ENCODE peak calls at places on chromosomes 1 and 21, in nine cellular contexts. E, G, W, N, A, I, O, U and K are unnamed samples. For H3K9me3, the result is how much of the 10 kb centered on the place peaks cover.

GRCh38 chr1:34460193-34460592 is 283.5 kb downstream of the C1orf94 start:
- DNase-seq in E (peak), G (peak), W (no peak), N (peak), A (no peak), I (peak), O (peak), U (peak), K (peak)

GRCh38 chr1:119758584-119758983 is 10.1 kb downstream of the HMGCS2 start:
- DNase-seq in E (no peak), G (no peak), W (no peak), N (no peak), A (no peak), I (no peak), O (no peak), U (no peak), K (no peak)

GRCh38 chr1:156160744-156161181 is 7.4 kb downstream of the SEMA4A start:
- DNase-seq in E (peak), G (peak), W (peak), N (peak), A (peak), I (peak), O (peak), U (peak), K (no peak)

GRCh38 chr1:154534263-154534844 is 24.1 kb downstream of the UBE2Q1 start:
- DNase-seq in E (peak), G (peak), W (no peak), N (no peak), A (no peak), I (no peak), O (no peak), U (peak), K (no peak)

GRCh38 chr1:93003981-93004380 is 42.7 kb upstream of the DIPK1A start:
- DNase-seq in E (no peak), G (no peak), W (no peak), N (no peak), A (no peak), I (no peak), O (no peak), U (no peak), K (no peak)

GRCh38 chr1:76494807-76495206 is 372.5 kb upstream of the ST6GALNAC5 start:
- DNase-seq in E (no peak), G (no peak), W (no peak), N (no peak), A (no peak), I (no peak), O (no peak), U (no peak), K (no peak)

GRCh38 chr1:165371588-165372235 is 15.2 kb upstream of the LMX1A start:
- DNase-seq in E (peak), G (no peak), W (no peak), N (no peak), A (no peak), I (no peak), O (no peak), U (no peak), K (no peak)

GRCh38 chr1:231702321-231702720 is 75.7 kb downstream of the DISC1 start:
- DNase-seq in E (peak), G (no peak), W (no peak), N (no peak), A (no peak), I (no peak), O (no peak), U (no peak), K (no peak)

GRCh38 chr21:36854391-36854790 is 112.1 kb downstream of the HLCS start:
- DNase-seq in E (peak), G (peak), W (no peak), N (peak), A (no peak), I (no peak), O (no peak), U (no peak), K (no peak)

GRCh38 chr21:24367936-24368335 is 1239.3 kb downstream of the MRPL39 start:
- DNase-seq in E (no peak), G (no peak), W (no peak), N (no peak), A (no peak), I (no peak), O (no peak), U (no peak), K (no peak)

GRCh38 chr1:157566484-157567300 is 14.4 kb upstream of the FCRL5 start:
- DNase-seq in E (no peak), G (no peak), W (no peak), N (no peak), A (no peak), I (no peak), O (no peak), U (no peak), K (no peak)

GRCh38 chr1:203871114-203871875 is 9.9 kb downstream of the SNRPE start:
- DNase-seq in E (peak), G (peak), W (no peak), N (peak), A (no peak), I (no peak), O (peak), U (peak), K (peak)

GRCh38 chr1:67668660-67669059 is 16.3 kb upstream of the GADD45A start:
- DNase-seq in E (peak), G (no peak), W (no peak), N (no peak), A (no peak), I (no peak), O (no peak), U (no peak), K (no peak)

GRCh38 chr1:26282694-26283019 is 2.8 kb downstream of the SH3BGRL3 start:
- DNase-seq in E (no peak), G (peak), W (no peak), N (no peak), A (no peak), I (no peak), O (peak), U (no peak), K (no peak)

GRCh38 chr21:32770514-32771133 is 931 bp downstream of the PAXBP1 start:
- DNase-seq in E (no peak), G (peak), W (no peak), N (no peak), A (no peak), I (peak), O (no peak), U (no peak), K (no peak)

GRCh38 chr1:34792868-34793727 is at the start of gene GJA4:
- DNase-seq in E (no peak), G (no peak), W (no peak), N (no peak), A (no peak), I (no peak), O (no peak), U (no peak), K (no peak)

GRCh38 chr21:24456358-24456757 is 1150.9 kb downstream of the MRPL39 start:
- DNase-seq in E (no peak), G (no peak), W (no peak), N (no peak), A (no peak), I (no peak), O (no peak), U (no peak), K (no peak)

GRCh38 chr1:25866288-25866687 is 7.0 kb upstream of the AUNIP start:
- DNase-seq in E (no peak), G (no peak), W (no peak), N (no peak), A (no peak), I (no peak), O (no peak), U (no peak), K (no peak)

GRCh38 chr1:246923482-246923881 is 8.3 kb downstream of the AHCTF1 start:
- DNase-seq in E (no peak), G (no peak), W (no peak), N (no peak), A (no peak), I (no peak), O (no peak), U (no peak), K (no peak)

GRCh38 chr21:42609806-42610205 is 43.6 kb upstream of the PDE9A start:
- DNase-seq in E (no peak), G (no peak), W (no peak), N (no peak), A (peak), I (peak), O (no peak), U (no peak), K (peak)

GRCh38 chr21:42403611-42404231 is at the start of gene UBASH3A:
- DNase-seq in E (no peak), G (peak), W (no peak), N (peak), A (peak), I (peak), O (no peak), U (no peak), K (peak)

GRCh38 chr1:2375246-2375922 is 16.0 kb downstream of the MORN1 start:
- DNase-seq in E (no peak), G (no peak), W (no peak), N (no peak), A (peak), I (no peak), O (no peak), U (peak), K (no peak)

GRCh38 chr1:15141933-15142647 is 11.5 kb upstream of the TMEM51 start:
- DNase-seq in E (peak), G (no peak), W (no peak), N (no peak), A (no peak), I (no peak), O (no peak), U (peak), K (no peak)

GRCh38 chr1:185297986-185298385 is 19.1 kb downstream of the IVNS1ABP start:
- DNase-seq in E (peak), G (no peak), W (no peak), N (no peak), A (no peak), I (no peak), O (no peak), U (no peak), K (no peak)

GRCh38 chr1:7646981-7647901 is 123.9 kb upstream of the VAMP3 start:
- DNase-seq in E (peak), G (peak), W (peak), N (peak), A (peak), I (peak), O (peak), U (peak), K (peak)

GRCh38 chr1:9809122-9809521 is 14.6 kb downstream of the CLSTN1 start:
- DNase-seq in E (no peak), G (peak), W (no peak), N (no peak), A (peak), I (no peak), O (no peak), U (no peak), K (no peak)

GRCh38 chr1:50333595-50333974 is 89.7 kb downstream of the DMRTA2 start:
- DNase-seq in E (peak), G (peak), W (peak), N (peak), A (peak), I (no peak), O (no peak), U (peak), K (peak)

GRCh38 chr1:161357073-161357472 is 10.6 kb downstream of the CFAP126 start:
- DNase-seq in E (no peak), G (no peak), W (no peak), N (no peak), A (no peak), I (no peak), O (no peak), U (no peak), K (no peak)

GRCh38 chr1:25461783-25462182 is 31.1 kb downstream of the MACO1 start:
- DNase-seq in E (no peak), G (no peak), W (no peak), N (no peak), A (no peak), I (no peak), O (no peak), U (no peak), K (no peak)

GRCh38 chr1:70864302-70864701 is 183.3 kb downstream of the PTGER3 start:
- DNase-seq in E (no peak), G (no peak), W (no peak), N (no peak), A (no peak), I (no peak), O (no peak), U (no peak), K (no peak)

GRCh38 chr1:200154069-200154767 is 126.7 kb downstream of the NR5A2 start:
- DNase-seq in E (peak), G (peak), W (no peak), N (peak), A (no peak), I (peak), O (no peak), U (no peak), K (peak)

GRCh38 chr1:240455228-240455821 is 156.6 kb downstream of the GREM2 start:
- DNase-seq in E (peak), G (no peak), W (no peak), N (no peak), A (no peak), I (no peak), O (no peak), U (no peak), K (peak)

GRCh38 chr1:61887921-61888564 is 145.8 kb downstream of the PATJ start:
- DNase-seq in E (peak), G (no peak), W (no peak), N (no peak), A (no peak), I (no peak), O (no peak), U (no peak), K (no peak)

GRCh38 chr1:192573499-192573898 is 2.1 kb upstream of the RGS1 start:
- DNase-seq in E (no peak), G (no peak), W (no peak), N (no peak), A (no peak), I (no peak), O (no peak), U (no peak), K (no peak)

GRCh38 chr1:169890761-169891538 is 2.7 kb downstream of the SCYL3 start:
- DNase-seq in E (no peak), G (no peak), W (no peak), N (peak), A (no peak), I (peak), O (no peak), U (peak), K (peak)

GRCh38 chr21:38761531-38761930 is 44.2 kb upstream of the ETS2 start:
- DNase-seq in E (peak), G (no peak), W (no peak), N (no peak), A (no peak), I (no peak), O (no peak), U (no peak), K (no peak)

GRCh38 chr1:226964068-226964425 is 24.0 kb downstream of the COQ8A start:
- DNase-seq in E (no peak), G (no peak), W (no peak), N (no peak), A (no peak), I (no peak), O (no peak), U (no peak), K (no peak)

GRCh38 chr1:224591326-224591725 is 24.8 kb upstream of the CNIH3 start:
- DNase-seq in E (peak), G (no peak), W (no peak), N (no peak), A (no peak), I (no peak), O (no peak), U (no peak), K (no peak)

GRCh38 chr1:84582802-84583587 is 8.8 kb upstream of the CTBS start:
- DNase-seq in E (peak), G (peak), W (no peak), N (no peak), A (no peak), I (no peak), O (peak), U (no peak), K (no peak)

GRCh38 chr1:214402583-214403216 is 121.7 kb downstream of the SMYD2 start:
- DNase-seq in E (peak), G (no peak), W (no peak), N (no peak), A (no peak), I (no peak), O (no peak), U (no peak), K (no peak)

GRCh38 chr1:54826226-54826816 is 25.2 kb upstream of the TTC22 start:
- DNase-seq in E (no peak), G (no peak), W (no peak), N (no peak), A (no peak), I (no peak), O (peak), U (peak), K (no peak)
- H3K9me3 ChIP-seq in E (under half), G (under half), W (under half), N (under half), A (under half), I (under half), O (under half), U (under half), K (under half)

DNA sequence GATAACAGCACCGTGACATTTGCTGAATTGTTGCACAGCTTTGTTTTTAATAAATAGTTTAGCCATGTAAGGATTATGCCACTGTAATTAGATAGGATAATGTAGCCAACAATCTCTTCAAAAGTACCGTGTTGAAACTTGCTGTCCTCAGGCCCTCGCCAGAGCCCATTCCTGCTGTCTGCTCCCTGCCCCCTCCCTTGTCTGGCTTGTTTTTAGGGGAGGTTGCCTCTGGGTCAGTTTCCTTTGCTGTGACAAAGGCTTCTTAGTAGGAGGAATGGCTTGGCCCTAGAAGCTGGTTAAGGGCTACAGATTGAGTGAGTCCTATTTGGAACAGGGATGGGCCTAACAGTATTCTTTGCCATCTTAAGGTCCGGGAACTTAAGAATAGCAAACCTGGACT is 107.9 kb downstream of the LMO4 start:
- DNase-seq in E (peak), G (peak), W (no peak), N (no peak), A (no peak), I (no peak), O (no peak), U (no peak), K (no peak)
- H3K9me3 ChIP-seq in E (under half), G (under half), W (under half), N (under half), A (under half), I (under half), O (under half), U (under half), K (under half)

GRCh38 chr1:244576259-244576892 is 76.5 kb upstream of the DESI2 start:
- DNase-seq in E (no peak), G (no peak), W (no peak), N (no peak), A (no peak), I (no peak), O (no peak), U (no peak), K (no peak)
- H3K9me3 ChIP-seq in E (under half), G (under half), W (under half), N (under half), A (under half), I (half or more), O (under half), U (under half), K (under half)

GRCh38 chr1:167328306-167328705 is 107.6 kb downstream of the POU2F1 start:
- DNase-seq in E (no peak), G (no peak), W (no peak), N (no peak), A (no peak), I (no peak), O (no peak), U (no peak), K (no peak)

GRCh38 chr1:167317463-167317862 is 96.8 kb downstream of the POU2F1 start:
- DNase-seq in E (no peak), G (no peak), W (no peak), N (no peak), A (no peak), I (no peak), O (no peak), U (no peak), K (no peak)

GRCh38 chr1:167325151-167325550 is 104.5 kb downstream of the POU2F1 start:
- DNase-seq in E (no peak), G (no peak), W (no peak), N (no peak), A (no peak), I (no peak), O (no peak), U (no peak), K (no peak)

GRCh38 chr1:167322483-167322882 is 101.8 kb downstream of the POU2F1 start:
- DNase-seq in E (no peak), G (no peak), W (no peak), N (no peak), A (no peak), I (no peak), O (no peak), U (no peak), K (no peak)
- H3K9me3 ChIP-seq in E (under half), G (under half), W (under half), N (under half), A (under half), I (half or more), O (under half), U (under half), K (under half)

GRCh38 chr21:27371065-27371464 is 404.2 kb upstream of the ADAMTS5 start:
- DNase-seq in E (no peak), G (no peak), W (no peak), N (no peak), A (no peak), I (no peak), O (no peak), U (no peak), K (no peak)
- H3K9me3 ChIP-seq in E (under half), G (under half), W (under half), N (under half), A (under half), I (under half), O (under half), U (under half), K (under half)

GRCh38 chr21:15531986-15532385 is 197.8 kb upstream of the USP25 start:
- DNase-seq in E (no peak), G (no peak), W (no peak), N (no peak), A (no peak), I (no peak), O (no peak), U (no peak), K (no peak)

GRCh38 chr21:15539376-15539775 is 190.4 kb upstream of the USP25 start:
- DNase-seq in E (no peak), G (no peak), W (no peak), N (no peak), A (no peak), I (no peak), O (no peak), U (no peak), K (no peak)

GRCh38 chr21:15534450-15534886 is 195.3 kb upstream of the USP25 start:
- DNase-seq in E (no peak), G (no peak), W (no peak), N (no peak), A (no peak), I (no peak), O (no peak), U (no peak), K (no peak)

GRCh38 chr21:15533618-15534017 is 196.2 kb upstream of the USP25 start:
- DNase-seq in E (no peak), G (no peak), W (no peak), N (no peak), A (no peak), I (no peak), O (no peak), U (no peak), K (no peak)
- H3K9me3 ChIP-seq in E (under half), G (under half), W (under half), N (under half), A (under half), I (under half), O (under half), U (under half), K (under half)